ENCODE peak calls at places on chromosome 16, in nine cellular contexts. Y, B, H, U, I, V, O, C and K are unnamed samples.

GRCh38 chr16:8694795-8695194 is 20.4 kb downstream of the ABAT start:
- DNase-seq in O (no peak), C (no peak), Y (no peak), H (no peak), U (no peak), B (no peak), I (no peak), V (no peak), K (no peak)

GRCh38 chr16:26599786-26600107 is 467.0 kb upstream of the C16orf82 start:
- DNase-seq in U (no peak), V (no peak), O (no peak), I (no peak), C (no peak), H (no peak), B (no peak), Y (no peak), K (no peak)

GRCh38 chr16:16120382-16121184 is 102.7 kb downstream of the ABCC6 start:
- DNase-seq in I (no peak), O (peak), B (no peak), Y (peak), U (no peak), V (no peak), C (no peak), H (no peak), K (peak)

GRCh38 chr16:73019456-73020362 is 28.2 kb downstream of the ZFHX3 start:
- DNase-seq in V (peak), Y (no peak), C (no peak), H (no peak), B (peak), O (no peak), I (no peak), U (no peak), K (peak)

GRCh38 chr16:12087901-12088364 is 111.4 kb downstream of the SNX29 start:
- DNase-seq in Y (peak), V (no peak), O (peak), B (no peak), H (no peak), I (no peak), C (no peak), U (no peak), K (no peak)

GRCh38 chr16:22253272-22253671 is 43.9 kb upstream of the POLR3E start:
- DNase-seq in U (no peak), I (no peak), C (no peak), B (no peak), O (no peak), Y (no peak), V (no peak), H (no peak), K (no peak)

GRCh38 chr16:12461201-12461600 is 342.5 kb downstream of the CPPED1 start:
- DNase-seq in C (no peak), H (no peak), U (no peak), Y (no peak), V (peak), I (no peak), O (no peak), B (no peak), K (no peak)

GRCh38 chr16:27704252-27704651 is 154.3 kb downstream of the KATNIP start:
- DNase-seq in I (no peak), U (no peak), H (no peak), Y (no peak), O (no peak), C (no peak), V (no peak), B (no peak), K (no peak)

GRCh38 chr16:28058839-28059589 is 4.5 kb downstream of the GSG1L start:
- DNase-seq in V (no peak), C (no peak), Y (no peak), U (no peak), H (no peak), I (no peak), O (no peak), B (no peak), K (no peak)

GRCh38 chr16:3819175-3819527 is 61.4 kb downstream of the CREBBP start:
- DNase-seq in V (no peak), H (no peak), Y (no peak), O (no peak), B (no peak), U (no peak), I (no peak), C (no peak), K (no peak)

GRCh38 chr16:3822366-3823045 is 58.0 kb downstream of the CREBBP start:
- DNase-seq in C (no peak), I (peak), Y (no peak), H (no peak), B (peak), V (no peak), O (no peak), U (no peak), K (no peak)

GRCh38 chr16:3823427-3823826 is 57.1 kb downstream of the CREBBP start:
- DNase-seq in I (no peak), C (no peak), B (no peak), H (no peak), V (no peak), O (no peak), U (no peak), Y (no peak), K (no peak)

GRCh38 chr16:3816326-3816725 is 64.2 kb downstream of the CREBBP start:
- DNase-seq in H (no peak), U (no peak), V (no peak), B (no peak), O (no peak), I (no peak), Y (no peak), C (peak), K (no peak)

DNA sequence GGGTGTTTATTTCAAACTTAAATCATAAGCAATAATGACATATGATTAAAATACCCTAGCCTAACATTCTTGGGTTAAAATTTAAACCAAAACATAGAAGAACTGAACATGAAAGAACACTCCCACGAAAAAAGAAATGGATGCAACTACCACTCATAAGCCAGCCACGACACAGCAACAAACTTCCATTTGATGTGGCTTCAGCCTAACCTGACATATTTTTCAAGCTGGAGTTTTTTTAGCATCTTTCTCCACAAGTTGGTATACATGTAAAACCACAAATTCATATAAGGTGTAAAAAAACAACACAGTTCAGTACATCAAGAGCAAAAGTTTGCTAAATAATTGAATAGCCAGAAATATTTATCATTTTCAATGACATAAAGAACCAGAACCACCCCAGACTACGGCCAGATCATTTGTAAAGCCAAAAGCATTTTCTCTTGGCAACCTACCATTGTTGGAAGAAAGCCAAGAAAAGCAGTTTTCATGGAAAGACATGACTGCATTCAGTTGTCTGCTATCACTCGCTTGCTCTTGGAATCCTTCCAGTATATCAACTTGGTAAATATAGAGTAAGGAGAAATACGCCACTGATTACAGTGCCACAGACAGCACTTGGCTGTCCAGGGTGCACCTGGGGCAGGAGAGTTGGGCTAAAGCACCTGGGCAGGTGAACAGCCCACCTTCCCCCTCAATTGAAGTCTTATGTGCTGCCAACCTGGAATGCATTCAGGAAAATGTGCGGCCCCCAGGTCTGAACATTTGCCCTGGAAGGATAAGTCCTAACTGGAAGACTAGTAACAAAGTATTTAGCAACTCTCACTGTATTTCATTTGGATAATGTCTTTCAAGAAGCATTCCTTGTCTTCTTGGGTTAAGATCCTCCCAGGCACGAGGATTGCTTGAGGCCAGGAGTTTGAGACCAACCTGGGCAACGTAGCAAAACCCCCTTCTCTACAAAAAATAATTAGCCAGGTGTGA is 60.5 kb downstream of the CREBBP start:
- DNase-seq in H (peak), C (no peak), B (peak), I (peak), O (no peak), U (no peak), V (peak), Y (peak), K (no peak)
- TF ChIP-seq CTCF in H (no peak), C (no peak), B (no peak), I (no peak), O (no peak), U (no peak), V (no peak), Y (no peak), K (no peak)

DNA sequence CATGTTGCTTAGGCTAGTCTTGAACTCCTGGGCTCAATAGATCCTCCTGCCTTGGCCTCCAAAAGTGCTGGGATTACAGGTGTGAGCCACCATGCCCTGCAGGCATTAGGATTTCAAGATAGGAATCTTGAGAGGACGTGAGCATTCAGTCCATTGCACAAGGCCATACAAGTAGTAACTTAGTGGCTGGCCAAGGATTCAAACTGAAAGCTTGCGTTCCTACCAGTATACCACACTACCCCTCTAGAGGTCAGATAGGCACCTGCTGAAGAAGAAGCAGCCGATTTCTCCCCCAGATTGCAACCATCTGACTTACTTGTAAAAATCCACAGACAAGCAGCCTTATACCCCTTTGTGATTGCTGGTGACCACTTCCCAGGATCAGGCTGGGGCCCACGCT is 80.9 kb downstream of the CACNG3 start:
- DNase-seq in C (no peak), I (no peak), U (no peak), B (no peak), H (no peak), V (no peak), Y (no peak), O (no peak), K (no peak)
- TF ChIP-seq CTCF in C (no peak), I (no peak), U (no peak), B (no peak), H (no peak), V (no peak), Y (no peak), O (no peak), K (no peak)

DNA sequence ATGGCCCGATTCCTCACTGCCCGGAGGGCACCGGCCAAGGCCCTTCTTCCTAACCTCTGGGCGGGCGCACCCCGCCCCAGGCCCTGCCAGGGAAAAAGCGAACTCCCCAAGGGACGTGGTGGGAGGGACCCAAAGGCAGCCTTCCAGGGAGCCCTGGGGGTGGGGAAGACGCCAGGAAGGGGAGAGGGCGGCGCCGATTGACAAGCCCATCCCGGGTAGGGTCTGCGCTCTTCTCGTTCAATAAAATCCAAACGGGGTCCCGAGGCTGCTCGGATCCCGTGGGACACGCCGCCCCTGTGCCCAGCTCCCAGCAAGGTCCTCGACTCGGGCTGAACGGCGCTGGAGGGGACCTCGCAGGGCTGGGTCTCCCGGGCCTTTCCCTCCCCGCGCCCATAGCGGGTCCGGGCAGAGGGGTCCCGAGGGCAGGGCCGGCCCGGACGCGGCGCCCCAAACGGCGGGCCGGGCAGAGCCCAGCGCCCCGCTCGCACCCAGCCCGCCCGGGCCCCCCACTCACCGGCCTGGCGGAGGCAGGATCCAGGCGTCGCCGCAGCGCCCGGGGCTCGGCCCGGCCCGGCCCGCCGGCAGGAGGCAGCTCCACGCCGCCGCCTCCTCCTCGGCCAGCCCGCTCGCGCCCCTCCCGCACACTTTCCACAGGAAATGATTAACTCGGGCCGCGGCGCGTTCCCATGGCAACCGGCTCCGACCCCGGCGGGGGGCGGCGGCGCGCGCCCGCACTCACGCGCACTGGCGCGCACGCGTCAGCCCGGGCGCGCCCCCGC is at the start of gene KIFC3:
- DNase-seq in H (peak), U (peak), B (peak), Y (peak), O (peak), I (no peak), V (peak), C (peak), K (peak)
- TF ChIP-seq CTCF in H (no peak), U (peak), B (peak), Y (no peak), O (peak), I (no peak), V (no peak), C (no peak), K (no peak)

GRCh38 chr16:57993452-57993851 is 7.0 kb downstream of the ZNF319 start:
- DNase-seq in O (no peak), Y (no peak), I (no peak), H (no peak), C (no peak), B (peak), U (no peak), V (no peak), K (no peak)
- TF ChIP-seq CTCF in O (no peak), Y (no peak), I (no peak), H (no peak), C (no peak), B (no peak), U (no peak), V (no peak), K (no peak)